ENCODE peak calls at places on chromosomes 5 and 9, in ten cellular contexts. I is left ventricle myocardium inferior; H is CD8-positive, alpha-beta T cell; R is right atrium auricular region; E is lower lobe of right lung; K is HCT116; M is fibroblast of lung; O is GM23338; B is uterus; A is tibial artery. C is an unnamed sample.

GRCh38 chr5:168315991-168316578 is 24.6 kb downstream of the WWC1 start:
- DNase-seq in I (no peak), H (no peak), R (no peak), E (peak), K (no peak), M (no peak), O (no peak), B (no peak), A (no peak), C (no peak)

GRCh38 chr5:9054821-9055589 is 490.9 kb downstream of the SEMA5A start:
- DNase-seq in I (no peak), H (no peak), R (no peak), E (no peak), K (no peak), M (peak), O (no peak), B (no peak), A (no peak), C (peak)

GRCh38 chr5:124444147-124444775 is 302.2 kb downstream of the ZNF608 start:
- DNase-seq in I (no peak), H (no peak), R (no peak), E (no peak), K (no peak), M (no peak), O (no peak), B (no peak), A (no peak), C (no peak)

GRCh38 chr9:89254773-89255125 is 56.2 kb upstream of the CKS2 start:
- DNase-seq in I (no peak), H (no peak), R (no peak), E (no peak), K (no peak), M (no peak), O (no peak), B (no peak), A (no peak), C (no peak)

GRCh38 chr9:35918780-35919179 is 9.5 kb downstream of the SPAAR start:
- DNase-seq in I (no peak), H (no peak), R (no peak), E (no peak), K (no peak), M (no peak), O (no peak), B (no peak), A (no peak), C (no peak)

GRCh38 chr5:139557811-139558210 is 3.3 kb upstream of the UBE2D2 start:
- DNase-seq in I (no peak), H (no peak), R (no peak), E (no peak), K (no peak), M (no peak), O (no peak), B (no peak), A (no peak), C (no peak)

GRCh38 chr9:33466565-33467495 is 6.9 kb downstream of the NOL6 start:
- DNase-seq in I (peak), H (peak), R (no peak), E (peak), K (no peak), M (no peak), O (peak), B (peak), A (peak), C (peak)

GRCh38 chr5:163408311-163408923 is 29.0 kb upstream of the CCNG1 start:
- DNase-seq in I (peak), H (peak), R (peak), E (peak), K (peak), M (peak), O (peak), B (peak), A (peak), C (peak)

GRCh38 chr5:21685536-21685935 is 1167.6 kb downstream of the CDH12 start:
- DNase-seq in I (no peak), H (no peak), R (no peak), E (no peak), K (no peak), M (peak), O (no peak), B (no peak), A (no peak), C (peak)

GRCh38 chr5:60844429-60844890 is 391 bp upstream of the ELOVL7 start:
- DNase-seq in I (no peak), H (no peak), R (no peak), E (no peak), K (peak), M (peak), O (peak), B (no peak), A (no peak), C (no peak)

GRCh38 chr5:66821626-66822429 is 225.6 kb downstream of the MAST4 start:
- DNase-seq in I (no peak), H (no peak), R (no peak), E (no peak), K (no peak), M (no peak), O (no peak), B (no peak), A (no peak), C (no peak)

GRCh38 chr9:119483153-119483552 is 113.9 kb upstream of the BRINP1 start:
- DNase-seq in I (no peak), H (no peak), R (no peak), E (no peak), K (no peak), M (no peak), O (no peak), B (no peak), A (no peak), C (no peak)

GRCh38 chr5:113169720-113170119 is 193.1 kb downstream of the DCP2 start:
- DNase-seq in I (no peak), H (no peak), R (no peak), E (no peak), K (no peak), M (no peak), O (no peak), B (no peak), A (no peak), C (no peak)

GRCh38 chr9:13524245-13524644 is 244.8 kb upstream of the MPDZ start:
- DNase-seq in I (no peak), H (no peak), R (no peak), E (no peak), K (no peak), M (peak), O (peak), B (no peak), A (no peak), C (no peak)

GRCh38 chr5:39447059-39447458 is 22.3 kb upstream of the DAB2 start:
- DNase-seq in I (no peak), H (no peak), R (no peak), E (no peak), K (no peak), M (peak), O (no peak), B (no peak), A (no peak), C (no peak)

GRCh38 chr5:64838803-64839202 is 70.1 kb downstream of the CWC27 start:
- DNase-seq in I (no peak), H (no peak), R (no peak), E (no peak), K (no peak), M (peak), O (no peak), B (no peak), A (no peak), C (no peak)

GRCh38 chr9:105967798-105968197 is 273.5 kb downstream of the TMEM38B start:
- DNase-seq in I (no peak), H (no peak), R (no peak), E (no peak), K (no peak), M (no peak), O (no peak), B (no peak), A (no peak), C (no peak)

GRCh38 chr9:129479217-129480011 is 141.5 kb downstream of the C9orf50 start:
- DNase-seq in I (no peak), H (no peak), R (no peak), E (no peak), K (no peak), M (no peak), O (peak), B (no peak), A (no peak), C (no peak)
- H3K27ac ChIP-seq in I (peak), H (no peak), R (peak), E (peak), K (peak), M (no peak), O (no peak), B (peak), A (peak), C (peak)

GRCh38 chr5:72848474-72849428 is 32.3 kb downstream of the TNPO1 start:
- DNase-seq in I (peak), H (peak), R (no peak), E (peak), K (no peak), M (peak), O (peak), B (peak), A (peak), C (peak)
- TF ChIP-seq CTCF in I (no peak), H (no peak), R (no peak), E (no peak), K (no peak), M (no peak), O (no peak), B (no peak), A (no peak), C (no peak)

GRCh38 chr5:134620634-134621033 is 12.0 kb downstream of the SAR1B start:
- DNase-seq in I (no peak), H (no peak), R (no peak), E (no peak), K (no peak), M (no peak), O (no peak), B (no peak), A (no peak), C (no peak)
- H3K27ac ChIP-seq in I (no peak), H (no peak), R (no peak), E (no peak), K (no peak), M (no peak), O (no peak), B (no peak), A (no peak), C (no peak)

GRCh38 chr5:150253416-150254208 is 36.0 kb downstream of the CAMK2A start:
- DNase-seq in I (no peak), H (no peak), R (no peak), E (no peak), K (no peak), M (no peak), O (peak), B (no peak), A (no peak), C (no peak)

GRCh38 chr5:150249744-150250143 is 39.8 kb downstream of the CAMK2A start:
- DNase-seq in I (no peak), H (no peak), R (no peak), E (no peak), K (no peak), M (no peak), O (no peak), B (no peak), A (no peak), C (no peak)

GRCh38 chr5:150252489-150252888 is 37.1 kb downstream of the CAMK2A start:
- DNase-seq in I (no peak), H (no peak), R (no peak), E (no peak), K (no peak), M (no peak), O (no peak), B (no peak), A (no peak), C (no peak)

GRCh38 chr5:150254363-150255154 is 35.0 kb downstream of the CAMK2A start:
- DNase-seq in I (no peak), H (no peak), R (no peak), E (no peak), K (no peak), M (no peak), O (no peak), B (no peak), A (no peak), C (no peak)

DNA sequence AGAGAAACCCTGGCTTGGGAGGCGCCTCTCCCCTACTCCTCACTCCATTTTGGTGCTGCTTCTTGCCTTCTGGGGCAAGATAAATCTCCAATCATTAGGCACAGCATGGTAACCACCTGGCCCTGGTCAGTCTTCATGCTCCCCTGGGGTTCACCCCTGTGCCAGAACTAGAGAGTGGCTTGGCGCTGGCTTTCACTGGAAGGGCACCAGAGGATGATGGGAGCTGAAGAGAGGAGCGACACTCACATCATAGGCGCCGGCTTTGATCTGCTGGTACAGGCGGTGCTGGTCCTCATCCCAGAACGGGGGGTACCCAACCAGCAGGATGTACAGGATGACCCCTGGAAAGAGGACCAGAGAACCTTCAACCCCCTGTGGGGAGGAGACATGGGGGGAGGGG is 38.1 kb downstream of the CAMK2A start:
- DNase-seq in I (no peak), H (no peak), R (no peak), E (no peak), K (no peak), M (no peak), O (no peak), B (no peak), A (no peak), C (no peak)
- TF ChIP-seq CTCF in I (no peak), H (no peak), R (no peak), E (no peak), K (no peak), M (no peak), O (no peak), B (no peak), A (no peak), C (no peak)

DNA sequence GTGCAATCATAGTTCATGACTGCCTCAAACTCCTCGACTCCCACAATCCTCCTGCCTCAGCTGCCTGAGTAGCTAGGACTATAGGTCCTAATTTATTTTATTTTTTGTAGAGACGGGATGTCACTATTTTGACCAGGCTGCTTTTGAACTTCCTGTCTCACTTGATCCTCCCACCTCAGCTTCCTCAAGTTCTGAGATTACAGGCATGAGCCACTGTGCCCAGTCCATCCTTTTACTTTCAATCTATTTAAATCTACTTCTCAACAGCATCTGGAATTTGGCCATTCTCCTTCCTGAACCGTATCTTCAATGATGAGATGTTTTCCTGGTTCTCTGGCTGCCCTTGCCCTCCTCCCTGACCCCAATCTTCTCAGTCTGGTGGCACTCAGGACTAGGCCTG is 12.2 kb upstream of the GRIN1 start:
- DNase-seq in I (no peak), H (no peak), R (no peak), E (no peak), K (no peak), M (no peak), O (no peak), B (no peak), A (no peak), C (no peak)
- H3K27ac ChIP-seq in I (peak), H (no peak), R (peak), E (peak), K (no peak), M (no peak), O (no peak), B (no peak), A (no peak), C (peak)

GRCh38 chr5:119512277-119512676 is 60.0 kb downstream of the HSD17B4 start:
- DNase-seq in I (no peak), H (no peak), R (no peak), E (no peak), K (no peak), M (no peak), O (no peak), B (no peak), A (no peak), C (no peak)

GRCh38 chr5:119515192-119515591 is 62.9 kb downstream of the HSD17B4 start:
- DNase-seq in I (no peak), H (no peak), R (no peak), E (no peak), K (no peak), M (peak), O (no peak), B (no peak), A (no peak), C (no peak)
- TF ChIP-seq CTCF in I (no peak), H (no peak), R (no peak), E (no peak), K (no peak), M (no peak), O (no peak), B (no peak), A (no peak), C (no peak)

DNA sequence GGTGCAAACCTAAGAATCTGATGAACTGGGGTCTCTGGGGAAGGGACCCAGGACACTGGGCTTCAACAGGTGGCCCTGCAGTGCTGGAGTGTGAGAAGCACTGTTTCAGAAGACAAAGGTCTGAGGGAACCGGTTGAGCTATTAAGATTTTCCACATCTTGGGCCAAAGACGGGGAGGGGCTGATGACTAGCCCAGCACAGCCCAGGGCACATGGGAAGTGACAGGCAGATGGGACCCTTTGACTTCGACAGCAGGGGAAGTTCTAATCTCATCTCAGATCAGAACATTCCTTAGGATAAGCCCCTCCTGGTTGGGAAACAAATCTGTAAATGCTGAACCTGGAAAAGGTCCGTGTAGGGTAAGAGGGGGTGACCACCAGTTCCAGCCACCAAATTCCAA is 67.4 kb downstream of the RAPGEF1 start:
- DNase-seq in I (no peak), H (no peak), R (peak), E (no peak), K (no peak), M (no peak), O (no peak), B (no peak), A (no peak), C (no peak)
- H3K27ac ChIP-seq in I (peak), H (no peak), R (peak), E (peak), K (no peak), M (no peak), O (no peak), B (peak), A (peak), C (no peak)